ENCODE peak calls at places on chromosomes 11 and 22, in four cellular contexts. X is GM23338, I is kidney epithelial cell, L is thoracic aorta. W is an unnamed sample. For H3K36me3, the result is how much of the 10 kb centered on the place peaks cover.

GRCh38 chr11:118908931-118909618 is 16.7 kb downstream of the BCL9L start:
- DNase-seq in X (peak), I (no peak), L (no peak), W (peak)

GRCh38 chr11:62012451-62013265 is 45.2 kb upstream of the FTH1 start:
- DNase-seq in X (no peak), I (no peak), L (no peak), W (no peak)

GRCh38 chr22:24319451-24319850 is 48.8 kb downstream of the SPECC1L start:
- DNase-seq in X (no peak), I (no peak), L (no peak), W (no peak)

GRCh38 chr22:40189979-40190378 is 12.3 kb downstream of the TNRC6B start:
- DNase-seq in X (no peak), I (no peak), L (no peak), W (no peak)

GRCh38 chr11:2892215-2893020 is 6.8 kb upstream of the CDKN1C start:
- DNase-seq in X (peak), I (no peak), L (no peak), W (no peak)

GRCh38 chr22:29879738-29880137 is 3.2 kb upstream of the MTMR3 start:
- DNase-seq in X (peak), I (no peak), L (no peak), W (no peak)

GRCh38 chr22:20964799-20965103 is 2.3 kb upstream of the AIFM3 start:
- DNase-seq in X (no peak), I (no peak), L (no peak), W (no peak)

GRCh38 chr11:65278351-65278750 is 16.6 kb downstream of the POLA2 start:
- DNase-seq in X (peak), I (no peak), L (no peak), W (no peak)

GRCh38 chr11:17273668-17274321 is 2.7 kb upstream of the NUCB2 start:
- DNase-seq in X (peak), I (no peak), L (no peak), W (no peak)

GRCh38 chr11:34548278-34548677 is 34.7 kb upstream of the ELF5 start:
- DNase-seq in X (no peak), I (no peak), L (no peak), W (no peak)

GRCh38 chr11:119106564-119107537 is at the start of gene C2CD2L:
- DNase-seq in X (peak), I (peak), L (peak), W (peak)

GRCh38 chr22:30104501-30105156 is 24.4 kb downstream of the HORMAD2 start:
- DNase-seq in X (no peak), I (no peak), L (no peak), W (no peak)

GRCh38 chr22:49937758-49938564 is 19.5 kb downstream of the CRELD2 start:
- DNase-seq in X (no peak), I (no peak), L (no peak), W (no peak)

GRCh38 chr11:75103380-75104026 is 6.8 kb upstream of the OR2AT4 start:
- DNase-seq in X (no peak), I (no peak), L (no peak), W (peak)

GRCh38 chr11:79090191-79090590 is 350.6 kb downstream of the TENM4 start:
- DNase-seq in X (no peak), I (no peak), L (no peak), W (no peak)

GRCh38 chr11:83628622-83629347 is 342.6 kb upstream of the CCDC90B start:
- DNase-seq in X (no peak), I (no peak), L (no peak), W (no peak)

GRCh38 chr11:66844496-66845142 is 1.4 kb downstream of the RCE1 start:
- DNase-seq in X (no peak), I (no peak), L (no peak), W (no peak)

GRCh38 chr11:68146704-68147474 is 25.7 kb upstream of the CHKA start:
- DNase-seq in X (no peak), I (no peak), L (no peak), W (no peak)

GRCh38 chr11:65315204-65315865 is 669 bp downstream of the CDC42EP2 start:
- DNase-seq in X (peak), I (no peak), L (no peak), W (no peak)

GRCh38 chr11:66363805-66364535 is 7.6 kb downstream of the SLC29A2 start:
- DNase-seq in X (peak), I (no peak), L (no peak), W (no peak)

GRCh38 chr11:57812634-57813033 is 51.0 kb downstream of the CTNND1 start:
- DNase-seq in X (no peak), I (no peak), L (no peak), W (no peak)

GRCh38 chr11:119684361-119685072 is 44.5 kb downstream of the NECTIN1 start:
- DNase-seq in X (no peak), I (peak), L (no peak), W (no peak)

GRCh38 chr22:39207141-39208012 is 37.4 kb downstream of the PDGFB start:
- DNase-seq in X (no peak), I (no peak), L (no peak), W (no peak)

GRCh38 chr11:47981667-47982404 is 1.5 kb downstream of the PTPRJ start:
- DNase-seq in X (no peak), I (no peak), L (no peak), W (no peak)

GRCh38 chr22:28604961-28605360 is 74.7 kb downstream of the TTC28 start:
- DNase-seq in X (peak), I (no peak), L (no peak), W (no peak)

GRCh38 chr11:20355221-20356219 is 8.0 kb upstream of the HTATIP2 start:
- DNase-seq in X (peak), I (no peak), L (no peak), W (no peak)

GRCh38 chr11:76620471-76620870 is 50.1 kb downstream of the LRRC32 start:
- DNase-seq in X (no peak), I (no peak), L (no peak), W (peak)

GRCh38 chr11:1749787-1750351 is 526 bp downstream of the IFITM10 start:
- DNase-seq in X (no peak), I (no peak), L (peak), W (peak)
- TF ChIP-seq CTCF in X (no peak), I (no peak), L (no peak), W (no peak)

DNA sequence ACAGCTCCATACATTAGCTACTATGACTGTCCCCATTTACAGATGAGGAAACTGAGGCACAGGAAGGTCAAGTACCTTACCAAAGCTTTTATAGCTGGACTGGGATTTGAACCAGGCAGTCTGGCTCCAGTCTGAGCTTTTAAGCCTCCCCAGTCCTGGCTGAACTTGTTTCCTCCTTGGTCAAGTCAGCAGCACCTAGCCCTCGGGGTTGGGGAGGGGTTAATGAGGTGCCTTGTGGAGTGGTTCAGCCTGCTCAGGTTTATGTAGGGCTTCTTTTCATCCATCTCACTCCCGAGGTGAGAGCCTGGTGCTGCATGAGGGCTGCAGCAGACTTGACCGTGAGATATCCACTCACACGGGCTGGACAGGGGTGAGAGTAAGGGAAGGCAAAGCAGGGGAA is 36.7 kb upstream of the GCAT start:
- DNase-seq in X (no peak), I (no peak), L (no peak), W (no peak)
- H3K36me3 ChIP-seq in X (under half), I (under half), L (under half), W (under half)

GRCh38 chr11:1228921-1229451 is 6.1 kb downstream of the MUC5B start:
- DNase-seq in X (peak), I (no peak), L (no peak), W (no peak)
- TF ChIP-seq CTCF in X (no peak), I (no peak), L (no peak), W (no peak)

GRCh38 chr11:128761339-128761738 is 67.5 kb downstream of the FLI1 start:
- DNase-seq in X (no peak), I (no peak), L (no peak), W (no peak)

GRCh38 chr11:128759597-128759996 is 65.7 kb downstream of the FLI1 start:
- DNase-seq in X (no peak), I (peak), L (no peak), W (peak)

GRCh38 chr11:128757235-128757711 is 63.4 kb downstream of the FLI1 start:
- DNase-seq in X (peak), I (no peak), L (no peak), W (no peak)

GRCh38 chr11:128757886-128758612 is 64.2 kb downstream of the FLI1 start:
- DNase-seq in X (no peak), I (no peak), L (no peak), W (no peak)

DNA sequence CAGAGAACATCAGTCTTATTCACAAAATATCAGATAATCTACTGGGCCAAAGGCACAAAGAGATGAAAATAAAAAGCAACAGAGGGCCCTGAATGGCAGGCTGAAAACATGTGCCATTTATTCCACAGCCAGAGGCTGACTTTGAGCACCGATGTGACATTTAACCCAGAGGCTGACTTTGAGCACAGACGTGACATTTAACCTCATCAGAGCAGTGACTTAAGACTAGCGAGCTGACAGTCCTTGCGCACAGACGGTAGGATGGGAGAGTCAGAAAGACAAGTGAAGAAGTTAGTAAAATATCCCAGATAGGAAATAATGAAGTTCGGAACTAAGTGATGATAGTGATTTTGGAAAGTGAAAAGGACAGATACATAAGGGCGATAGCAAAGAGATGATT is 65.3 kb downstream of the FLI1 start:
- DNase-seq in X (no peak), I (no peak), L (no peak), W (no peak)
- H3K36me3 ChIP-seq in X (under half), I (under half), L (under half), W (under half)

DNA sequence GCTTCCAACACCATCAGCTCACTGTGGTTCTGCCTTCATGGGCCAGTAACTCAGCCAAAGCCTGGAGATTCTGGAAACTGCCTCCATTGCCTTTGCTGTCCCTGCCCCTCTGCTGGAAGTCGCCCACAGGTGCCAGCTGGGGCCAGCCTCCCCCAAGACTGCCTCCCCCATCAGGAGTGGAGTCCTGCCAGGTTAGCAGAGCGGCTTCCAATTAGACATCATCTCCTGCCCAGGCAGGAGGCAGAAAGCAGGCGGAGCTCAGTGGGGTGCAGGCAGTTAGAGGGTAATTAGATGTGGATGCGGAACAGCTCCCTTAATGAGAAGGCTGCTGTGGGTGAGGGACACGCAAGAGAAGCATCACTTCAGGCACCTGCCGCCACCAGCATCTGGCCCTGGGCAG is 90.9 kb upstream of the TP53I11 start:
- DNase-seq in X (no peak), I (no peak), L (no peak), W (no peak)
- TF ChIP-seq CTCF in X (no peak), I (no peak), L (no peak), W (no peak)

GRCh38 chr22:26463688-26464087 is 19.9 kb downstream of the HPS4 start:
- DNase-seq in X (no peak), I (no peak), L (no peak), W (no peak)

GRCh38 chr22:26462051-26462450 is 21.5 kb downstream of the HPS4 start:
- DNase-seq in X (no peak), I (no peak), L (no peak), W (no peak)

GRCh38 chr22:26464312-26464711 is 19.3 kb downstream of the HPS4 start:
- DNase-seq in X (no peak), I (no peak), L (no peak), W (peak)

GRCh38 chr22:26461188-26461810 is 22.3 kb downstream of the HPS4 start:
- DNase-seq in X (peak), I (no peak), L (no peak), W (no peak)

GRCh38 chr22:26462971-26463661 is 20.5 kb downstream of the HPS4 start:
- DNase-seq in X (no peak), I (no peak), L (no peak), W (no peak)
- H3K36me3 ChIP-seq in X (under half), I (under half), L (under half), W (under half)

GRCh38 chr11:110367571-110367970 is 62.2 kb upstream of the FDX1 start:
- DNase-seq in X (no peak), I (no peak), L (no peak), W (no peak)
- TF ChIP-seq CTCF in X (no peak), I (no peak), L (no peak), W (no peak)

DNA sequence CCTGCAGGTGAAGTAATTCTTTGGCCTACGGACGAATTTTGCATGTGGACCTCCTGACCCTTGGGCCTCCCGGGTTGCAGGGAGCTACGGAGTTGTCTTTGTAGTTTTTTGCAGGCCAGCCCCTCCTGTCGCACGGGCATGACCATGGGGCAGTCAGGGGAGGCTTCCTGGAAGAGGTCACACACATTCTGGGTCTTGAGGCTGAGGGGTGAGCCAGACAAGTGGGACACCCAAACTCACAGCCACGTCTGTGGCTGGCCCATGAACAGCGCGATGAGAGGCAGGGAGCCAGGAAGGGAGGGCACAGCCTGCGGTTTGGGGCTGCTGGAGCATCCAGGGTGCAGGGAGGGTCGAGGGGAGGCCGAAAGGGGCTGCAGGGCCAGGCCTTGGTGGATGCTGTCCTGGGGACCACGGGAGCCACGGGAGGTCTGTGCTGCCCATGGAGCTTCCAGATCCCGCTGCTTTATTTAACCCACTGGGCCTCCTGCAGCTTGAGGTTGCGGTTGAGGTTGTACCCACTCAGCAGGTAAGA is 78.9 kb downstream of the FBLN1 start:
- DNase-seq in X (no peak), I (no peak), L (no peak), W (no peak)
- H3K36me3 ChIP-seq in X (under half), I (under half), L (under half), W (half or more)

W was measured in BJ.